ENCODE peak calls at places on chromosomes 5 and 9, in nine cellular contexts. N is hepatic stellate cell; E is HAP-1; T is NCI-H1092; M is effector memory CD4-positive, alpha-beta T cell; B is activated T-cell treated with anti-CD3 and anti-CD28 coated beads, Interleukin-2, amount 50 U/mL, for 24 hours; G is GM12864; I is RPMI7951; A is frontal cortex. Q is an unnamed sample.

GRCh38 chr5:96718635-96719077 is 56.5 kb downstream of the CAST start:
- DNase-seq in N (no peak), E (no peak), T (no peak), M (no peak), B (no peak), G (no peak), I (peak; percentile 83), A (no peak), Q (no peak)

GRCh38 chr9:100639851-100640250 is 62.0 kb downstream of the CAVIN4 start:
- DNase-seq in N (no peak), E (no peak), T (no peak), M (no peak), B (no peak), G (no peak), I (no peak), A (no peak), Q (no peak)

GRCh38 chr9:14399736-14400657 is 86.1 kb upstream of the NFIB start:
- DNase-seq in N (no peak), E (no peak), T (no peak), M (no peak), B (no peak), G (no peak), I (no peak), A (no peak), Q (no peak)

GRCh38 chr5:122586351-122586750 is 188.5 kb upstream of the SNX2 start:
- DNase-seq in N (peak; percentile 46), E (no peak), T (no peak), M (no peak), B (no peak), G (no peak), I (no peak), A (no peak), Q (no peak)

GRCh38 chr5:131661931-131662330 is 26.9 kb upstream of the RAPGEF6 start:
- DNase-seq in N (no peak), E (no peak), T (no peak), M (no peak), B (no peak), G (no peak), I (peak; percentile 23), A (no peak), Q (no peak)

GRCh38 chr9:113920872-113921271 is 44.8 kb downstream of the ZNF618 start:
- DNase-seq in N (no peak), E (no peak), T (no peak), M (no peak), B (no peak), G (no peak), I (no peak), A (no peak), Q (no peak)

GRCh38 chr5:180640301-180640764 is 9.1 kb downstream of the FLT4 start:
- DNase-seq in N (no peak), E (no peak), T (no peak), M (no peak), B (no peak), G (no peak), I (no peak), A (no peak), Q (no peak)

GRCh38 chr9:131194767-131195166 is 69.4 kb downstream of the NUP214 start:
- DNase-seq in N (no peak), E (no peak), T (no peak), M (no peak), B (no peak), G (no peak), I (no peak), A (no peak), Q (no peak)

GRCh38 chr5:150654181-150654580 is 6.9 kb upstream of the MYOZ3 start:
- DNase-seq in N (no peak), E (no peak), T (no peak), M (no peak), B (no peak), G (no peak), I (no peak), A (no peak), Q (no peak)

GRCh38 chr5:53884844-53885243 is 324.4 kb downstream of the NDUFS4 start:
- DNase-seq in N (no peak), E (no peak), T (no peak), M (no peak), B (no peak), G (no peak), I (no peak), A (no peak), Q (no peak)

GRCh38 chr5:141403387-141403786 is 809 bp downstream of the PCDHGA9 start:
- DNase-seq in N (no peak), E (no peak), T (no peak), M (no peak), B (no peak), G (no peak), I (no peak), A (no peak), Q (no peak)

GRCh38 chr9:70398145-70398556 is 16.3 kb downstream of the KLF9 start:
- DNase-seq in N (no peak), E (no peak), T (no peak), M (no peak), B (no peak), G (peak; percentile 61), I (no peak), A (no peak), Q (no peak)

GRCh38 chr9:4850611-4851010 is 57.9 kb downstream of the RCL1 start:
- DNase-seq in N (no peak), E (no peak), T (no peak), M (no peak), B (no peak), G (no peak), I (no peak), A (no peak), Q (no peak)

GRCh38 chr5:142753114-142753764 is 16.9 kb upstream of the ARHGAP26 start:
- DNase-seq in N (no peak), E (no peak), T (no peak), M (no peak), B (no peak), G (no peak), I (peak; percentile 6), A (no peak), Q (no peak)

GRCh38 chr5:56490971-56491468 is 257.9 kb upstream of the ANKRD55 start:
- DNase-seq in N (no peak), E (no peak), T (no peak), M (no peak), B (peak; percentile 49), G (no peak), I (no peak), A (no peak), Q (no peak)

GRCh38 chr5:59525957-59526356 is 367.6 kb downstream of the PDE4D start:
- DNase-seq in N (peak; percentile 13), E (no peak), T (no peak), M (no peak), B (no peak), G (no peak), I (peak; percentile 28), A (no peak), Q (no peak)

GRCh38 chr9:127898433-127899199 is 787 bp downstream of the ST6GALNAC6 start:
- DNase-seq in N (peak; percentile 91), E (no peak), T (no peak), M (no peak), B (peak; percentile 60), G (no peak), I (peak; percentile 70), A (no peak), Q (no peak)

GRCh38 chr5:43514471-43514815 is 505 bp downstream of the C5orf34 start:
- DNase-seq in N (peak; percentile 71), E (peak; percentile 22), T (no peak), M (no peak), B (no peak), G (peak; percentile 8), I (peak; percentile 49), A (no peak), Q (no peak)

GRCh38 chr9:75071530-75072122 is 16.3 kb downstream of the NMRK1 start:
- DNase-seq in N (no peak), E (no peak), T (no peak), M (peak; percentile 20), B (peak; percentile 69), G (no peak), I (no peak), A (no peak), Q (peak; percentile 42)

GRCh38 chr5:56112526-56113121 is 117.9 kb upstream of the IL6ST start:
- DNase-seq in N (no peak), E (peak; percentile 77), T (no peak), M (no peak), B (no peak), G (no peak), I (peak; percentile 93), A (no peak), Q (no peak)

GRCh38 chr9:130607640-130608420 is 28.5 kb downstream of the FUBP3 start:
- DNase-seq in N (no peak), E (no peak), T (no peak), M (no peak), B (no peak), G (no peak), I (no peak), A (no peak), Q (no peak)

GRCh38 chr5:129506092-129506491 is 46.0 kb downstream of the ADAMTS19 start:
- DNase-seq in N (no peak), E (no peak), T (no peak), M (no peak), B (no peak), G (no peak), I (no peak), A (no peak), Q (no peak)

GRCh38 chr5:53091304-53091703 is 18.3 kb downstream of the MOCS2 start:
- DNase-seq in N (peak; percentile 36), E (no peak), T (no peak), M (no peak), B (no peak), G (no peak), I (peak; percentile 76), A (no peak), Q (no peak)

GRCh38 chr5:150358261-150359095 is 981 bp downstream of the TCOF1 start:
- DNase-seq in N (no peak), E (peak; percentile 28), T (no peak), M (no peak), B (no peak), G (no peak), I (peak; percentile 31), A (no peak), Q (no peak)

GRCh38 chr9:18857334-18857733 is 175.7 kb downstream of the SAXO1 start:
- DNase-seq in N (no peak), E (no peak), T (no peak), M (no peak), B (no peak), G (no peak), I (no peak), A (no peak), Q (no peak)

GRCh38 chr5:18487928-18488480 is 853.7 kb downstream of the TAF11L14 start:
- DNase-seq in N (no peak), E (no peak), T (peak; percentile 5), M (no peak), B (no peak), G (no peak), I (no peak), A (no peak), Q (no peak)

GRCh38 chr5:176810687-176811501 is 535 bp downstream of the UNC5A start:
- DNase-seq in N (no peak), E (no peak), T (no peak), M (no peak), B (peak; percentile 48), G (no peak), I (no peak), A (no peak), Q (no peak)

GRCh38 chr5:139829471-139829870 is 33.9 kb downstream of the PSD2 start:
- DNase-seq in N (no peak), E (no peak), T (no peak), M (no peak), B (no peak), G (no peak), I (no peak), A (no peak), Q (no peak)

GRCh38 chr5:167058481-167058880 is 1233.0 kb upstream of the WWC1 start:
- DNase-seq in N (no peak), E (no peak), T (no peak), M (no peak), B (no peak), G (no peak), I (no peak), A (no peak), Q (no peak)

GRCh38 chr9:98795970-98796363 is 388 bp downstream of the ANKS6 start:
- DNase-seq in N (peak; percentile 36), E (no peak), T (no peak), M (no peak), B (peak; percentile 67), G (no peak), I (no peak), A (no peak), Q (no peak)

GRCh38 chr5:41223962-41224361 is 10.6 kb upstream of the C6 start:
- DNase-seq in N (no peak), E (no peak), T (no peak), M (no peak), B (no peak), G (no peak), I (no peak), A (no peak), Q (no peak)